ENCODE peak calls at places on chromosomes 12 and 14, in five cellular contexts. One of them, this sample, is unnamed.

GRCh38 chr12:40034156-40034555 is 71.7 kb downstream of the SLC2A13 start:
- DNase-seq in GM12892: no peak
- DNase-seq in K562: no peak
- DNase-seq in GM12878: no peak
- DNase-seq in HepG2: no peak
- DNase-seq in this sample: no peak

GRCh38 chr12:7929069-7929792 is 6.8 kb downstream of the SLC2A3 start:
- DNase-seq in GM12892: no peak
- DNase-seq in K562: no peak
- DNase-seq in GM12878: no peak
- DNase-seq in HepG2: no peak
- DNase-seq in this sample: no peak

GRCh38 chr12:106585862-106586534 is 3.2 kb downstream of the RFX4 start:
- DNase-seq in GM12892: no peak
- DNase-seq in K562: no peak
- DNase-seq in GM12878: no peak
- DNase-seq in HepG2: no peak
- DNase-seq in this sample: peak

GRCh38 chr12:96473394-96474093 is 15.8 kb upstream of the CFAP54 start:
- DNase-seq in GM12892: no peak
- DNase-seq in K562: no peak
- DNase-seq in GM12878: no peak
- DNase-seq in HepG2: no peak
- DNase-seq in this sample: no peak

GRCh38 chr14:64550539-64551333 is 975 bp downstream of the PPP1R36 start:
- DNase-seq in GM12892: no peak
- DNase-seq in K562: no peak
- DNase-seq in GM12878: no peak
- DNase-seq in HepG2: no peak
- DNase-seq in this sample: no peak

GRCh38 chr14:69716483-69717187 is 50.3 kb upstream of the SRSF5 start:
- DNase-seq in GM12892: no peak
- DNase-seq in K562: no peak
- DNase-seq in GM12878: no peak
- DNase-seq in HepG2: no peak
- DNase-seq in this sample: no peak

GRCh38 chr12:96040305-96041133 is 5.1 kb upstream of the LTA4H start:
- DNase-seq in GM12892: no peak
- DNase-seq in K562: no peak
- DNase-seq in GM12878: no peak
- DNase-seq in HepG2: no peak
- DNase-seq in this sample: no peak

GRCh38 chr14:104282332-104283196 is 144.2 kb downstream of the KIF26A start:
- DNase-seq in GM12892: no peak
- DNase-seq in K562: no peak
- DNase-seq in GM12878: no peak
- DNase-seq in HepG2: no peak
- DNase-seq in this sample: no peak

GRCh38 chr12:30251546-30251945 is 444.1 kb downstream of the IPO8 start:
- DNase-seq in GM12892: no peak
- DNase-seq in K562: no peak
- DNase-seq in GM12878: no peak
- DNase-seq in HepG2: no peak
- DNase-seq in this sample: no peak

GRCh38 chr12:52976574-52977071 is 27.7 kb downstream of the KRT18 start:
- DNase-seq in GM12892: no peak
- DNase-seq in K562: no peak
- DNase-seq in GM12878: no peak
- DNase-seq in HepG2: no peak
- DNase-seq in this sample: no peak

GRCh38 chr12:34400423-34400881 is 378.2 kb downstream of the ALG10 start:
- DNase-seq in GM12892: no peak
- DNase-seq in K562: peak
- DNase-seq in GM12878: no peak
- DNase-seq in HepG2: no peak
- DNase-seq in this sample: no peak

GRCh38 chr12:123150273-123150803 is 552 bp downstream of the PITPNM2 start:
- DNase-seq in GM12892: peak
- DNase-seq in K562: peak
- DNase-seq in GM12878: no peak
- DNase-seq in HepG2: no peak
- DNase-seq in this sample: peak

GRCh38 chr12:1702708-1703107 is 11.8 kb downstream of the ADIPOR2 start:
- DNase-seq in GM12892: no peak
- DNase-seq in K562: no peak
- DNase-seq in GM12878: no peak
- DNase-seq in HepG2: no peak
- DNase-seq in this sample: no peak

GRCh38 chr14:97456958-97457357 is 659.8 kb downstream of the VRK1 start:
- DNase-seq in GM12892: no peak
- DNase-seq in K562: no peak
- DNase-seq in GM12878: no peak
- DNase-seq in HepG2: no peak
- DNase-seq in this sample: no peak

GRCh38 chr12:117333331-117334000 is 28.0 kb downstream of the NOS1 start:
- DNase-seq in GM12892: no peak
- DNase-seq in K562: no peak
- DNase-seq in GM12878: no peak
- DNase-seq in HepG2: no peak
- DNase-seq in this sample: no peak

GRCh38 chr12:116591608-116592115 is 32.5 kb downstream of the MAP1LC3B2 start:
- DNase-seq in GM12892: no peak
- DNase-seq in K562: no peak
- DNase-seq in GM12878: no peak
- DNase-seq in HepG2: no peak
- DNase-seq in this sample: no peak

GRCh38 chr14:62819931-62820330 is 225.3 kb downstream of the KCNH5 start:
- DNase-seq in GM12892: no peak
- DNase-seq in K562: no peak
- DNase-seq in GM12878: no peak
- DNase-seq in HepG2: no peak
- DNase-seq in this sample: no peak

GRCh38 chr14:56815301-56815700 is 5.0 kb upstream of the OTX2 start:
- DNase-seq in GM12892: no peak
- DNase-seq in K562: no peak
- DNase-seq in GM12878: no peak
- DNase-seq in HepG2: no peak
- DNase-seq in this sample: no peak

GRCh38 chr12:124368421-124369032 is 73.6 kb downstream of the RFLNA start:
- DNase-seq in GM12892: no peak
- DNase-seq in K562: no peak
- DNase-seq in GM12878: no peak
- DNase-seq in HepG2: no peak
- DNase-seq in this sample: no peak

GRCh38 chr12:52243774-52244614 is 11.0 kb downstream of the KRT7 start:
- DNase-seq in GM12892: peak
- DNase-seq in K562: no peak
- DNase-seq in GM12878: peak
- DNase-seq in HepG2: peak
- DNase-seq in this sample: peak

GRCh38 chr12:7015555-7016370 is 2.5 kb downstream of the LPCAT3 start:
- DNase-seq in GM12892: no peak
- DNase-seq in K562: no peak
- DNase-seq in GM12878: no peak
- DNase-seq in HepG2: no peak
- DNase-seq in this sample: no peak

GRCh38 chr14:30620178-30620577 is 1.9 kb upstream of the SCFD1 start:
- DNase-seq in GM12892: no peak
- DNase-seq in K562: no peak
- DNase-seq in GM12878: peak
- DNase-seq in HepG2: no peak
- DNase-seq in this sample: no peak

GRCh38 chr14:103816991-103817390 is 30.4 kb downstream of the PPP1R13B start:
- DNase-seq in GM12892: no peak
- DNase-seq in K562: no peak
- DNase-seq in GM12878: no peak
- DNase-seq in HepG2: no peak
- DNase-seq in this sample: no peak

GRCh38 chr12:85275359-85275758 is 4.7 kb upstream of the ALX1 start:
- DNase-seq in GM12892: no peak
- DNase-seq in K562: no peak
- DNase-seq in GM12878: no peak
- DNase-seq in HepG2: no peak
- DNase-seq in this sample: no peak

GRCh38 chr12:7650091-7650490 is 15.6 kb downstream of the APOBEC1 start:
- DNase-seq in GM12892: no peak
- DNase-seq in K562: no peak
- DNase-seq in GM12878: no peak
- DNase-seq in HepG2: no peak
- DNase-seq in this sample: no peak

GRCh38 chr12:65631621-65632111 is 192.6 kb upstream of the HMGA2 start:
- DNase-seq in GM12892: no peak
- DNase-seq in K562: no peak
- DNase-seq in GM12878: no peak
- DNase-seq in HepG2: peak
- DNase-seq in this sample: no peak

GRCh38 chr12:48183091-48183875 is at the start of gene CCDC184:
- DNase-seq in GM12892: peak
- DNase-seq in K562: peak
- DNase-seq in GM12878: peak
- DNase-seq in HepG2: no peak
- DNase-seq in this sample: peak

GRCh38 chr12:42482820-42483533 is 106.6 kb downstream of the PRICKLE1 start:
- DNase-seq in GM12892: peak
- DNase-seq in K562: peak
- DNase-seq in GM12878: no peak
- DNase-seq in HepG2: peak
- DNase-seq in this sample: peak

GRCh38 chr12:106247731-106248176 is at the start of gene CKAP4:
- DNase-seq in GM12892: peak
- DNase-seq in K562: peak
- DNase-seq in GM12878: no peak
- DNase-seq in HepG2: peak
- DNase-seq in this sample: peak

GRCh38 chr12:101954681-101955080 is 77.3 kb downstream of the DRAM1 start:
- DNase-seq in GM12892: no peak
- DNase-seq in K562: no peak
- DNase-seq in GM12878: no peak
- DNase-seq in HepG2: no peak
- DNase-seq in this sample: no peak

GRCh38 chr12:10031771-10032175 is 1.3 kb downstream of the CLEC9A start:
- DNase-seq in GM12892: no peak
- DNase-seq in K562: no peak
- DNase-seq in GM12878: no peak
- DNase-seq in HepG2: no peak
- DNase-seq in this sample: no peak

GRCh38 chr14:29016050-29016900 is 249.7 kb downstream of the FOXG1 start:
- DNase-seq in GM12892: no peak
- DNase-seq in K562: peak
- DNase-seq in GM12878: no peak
- DNase-seq in HepG2: peak
- DNase-seq in this sample: peak

GRCh38 chr12:2582631-2583616 is 211.8 kb upstream of the FKBP4 start:
- DNase-seq in GM12892: peak
- DNase-seq in K562: peak
- DNase-seq in GM12878: no peak
- DNase-seq in HepG2: peak
- DNase-seq in this sample: peak

GRCh38 chr12:57514720-57515467 is 5.4 kb downstream of the DDIT3 start:
- DNase-seq in GM12892: no peak
- DNase-seq in K562: no peak
- DNase-seq in GM12878: no peak
- DNase-seq in HepG2: no peak
- DNase-seq in this sample: no peak
- TF ChIP-seq POLR2AphosphoS5 in GM12892: no peak
- TF ChIP-seq POLR2AphosphoS5 in K562: peak
- TF ChIP-seq POLR2AphosphoS5 in GM12878: no peak
- TF ChIP-seq POLR2AphosphoS5 in HepG2: no peak
- TF ChIP-seq POLR2AphosphoS5 in this sample: peak

DNA sequence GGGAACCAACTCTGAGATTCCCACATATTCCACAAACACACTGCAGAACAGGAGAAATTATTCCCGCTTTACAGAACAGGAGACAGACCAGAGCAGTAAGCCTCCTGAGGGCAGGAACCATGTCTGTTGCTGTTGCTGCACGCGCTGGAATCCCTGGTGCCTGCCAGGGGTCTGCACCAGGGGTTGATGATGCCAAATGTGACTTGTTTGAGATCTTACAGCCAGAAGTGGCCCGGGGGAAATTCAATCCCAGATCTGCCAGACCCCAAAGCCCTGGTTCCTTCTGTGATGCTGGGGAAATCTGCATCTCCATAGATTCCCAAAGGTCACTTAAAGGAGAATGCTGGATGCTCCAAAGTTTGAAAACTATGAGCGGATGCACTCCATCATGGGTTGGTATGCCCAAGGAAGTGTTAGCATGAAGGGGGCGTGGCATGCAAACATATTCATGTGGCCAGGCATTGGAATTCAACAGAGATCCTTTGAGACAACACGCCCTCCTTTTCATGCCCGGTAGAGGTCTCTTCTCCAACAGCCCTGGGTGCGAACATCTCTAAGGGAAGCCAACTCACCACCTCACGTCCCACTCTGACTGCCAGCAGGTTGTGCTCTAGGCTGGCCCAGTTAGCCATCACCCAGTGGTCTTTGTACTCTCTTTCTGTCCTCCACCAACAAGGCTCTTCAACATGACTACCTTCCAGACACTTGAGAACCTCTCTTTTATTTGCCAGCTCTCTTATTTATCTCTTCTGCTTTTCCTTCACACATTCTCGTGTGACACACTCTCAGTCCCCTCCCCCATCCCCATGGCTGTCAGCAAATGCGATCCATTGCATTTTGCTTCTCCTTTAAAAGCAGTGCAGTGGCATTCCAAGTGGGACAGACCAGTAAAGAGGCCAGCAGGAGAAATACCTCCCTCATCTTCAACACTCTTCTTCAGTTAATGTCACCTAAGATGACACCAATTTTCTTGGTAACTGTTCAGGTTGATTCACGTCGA is 131.3 kb downstream of the ZFP36L1 start:
- DNase-seq in GM12892: no peak
- DNase-seq in K562: no peak
- DNase-seq in GM12878: no peak
- DNase-seq in HepG2: no peak
- DNase-seq in this sample: no peak
- TF ChIP-seq TAF1 in GM12892: no peak
- TF ChIP-seq TAF1 in K562: no peak
- TF ChIP-seq TAF1 in GM12878: no peak
- TF ChIP-seq TAF1 in HepG2: no peak
- TF ChIP-seq TAF1 in this sample: no peak

GRCh38 chr12:27756670-27757069 is 23.4 kb upstream of the KLHL42 start:
- DNase-seq in GM12892: no peak
- DNase-seq in K562: no peak
- DNase-seq in GM12878: no peak
- DNase-seq in HepG2: peak
- DNase-seq in this sample: no peak
- TF ChIP-seq POLR2A in GM12892: no peak
- TF ChIP-seq POLR2A in K562: no peak
- TF ChIP-seq POLR2A in GM12878: no peak
- TF ChIP-seq POLR2A in HepG2: no peak
- TF ChIP-seq POLR2A in this sample: no peak

GRCh38 chr14:57979376-57980048 is 113.6 kb upstream of the SLC35F4 start:
- DNase-seq in GM12892: no peak
- DNase-seq in K562: no peak
- DNase-seq in GM12878: no peak
- DNase-seq in HepG2: no peak
- DNase-seq in this sample: no peak
- TF ChIP-seq POLR2AphosphoS5 in GM12892: no peak
- TF ChIP-seq POLR2AphosphoS5 in K562: no peak
- TF ChIP-seq POLR2AphosphoS5 in GM12878: no peak
- TF ChIP-seq POLR2AphosphoS5 in HepG2: no peak
- TF ChIP-seq POLR2AphosphoS5 in this sample: no peak

This sample was measured in GM12891.